ENCODE peak calls at places on chromosomes 2 and 18, in four cellular contexts. Y is cardiac muscle cell, P is mucosa of gallbladder, A is EH. R is an unnamed sample.
A peak's percentile ranks its signal among the peaks of the same experiment; 100 is the strongest.

GRCh38 chr2:102166189-102166845 is 20.5 kb upstream of the IL1RL2 start:
- DNase-seq in Y (peak; percentile 69), P (peak; percentile 60), A (peak; percentile 83), R (no peak)

GRCh38 chr2:85433511-85434089 is 15.1 kb downstream of the SH2D6 start:
- DNase-seq in Y (no peak), P (peak; percentile 85), A (peak; percentile 90), R (no peak)

GRCh38 chr2:120935339-120936313 is 200.0 kb downstream of the GLI2 start:
- DNase-seq in Y (peak; percentile 88), P (no peak), A (peak; percentile 98), R (no peak)

GRCh38 chr18:26443853-26444252 is 104.5 kb downstream of the KCTD1 start:
- DNase-seq in Y (no peak), P (no peak), A (no peak), R (no peak)

GRCh38 chr2:47566207-47566858 is 163.4 kb downstream of the MSH2 start:
- DNase-seq in Y (no peak), P (no peak), A (no peak), R (no peak)

GRCh38 chr2:128374711-128375413 is 56.2 kb upstream of the HS6ST1 start:
- DNase-seq in Y (no peak), P (no peak), A (peak; percentile 63), R (no peak)

GRCh38 chr2:155111070-155111469 is 412.6 kb downstream of the KCNJ3 start:
- DNase-seq in Y (no peak), P (no peak), A (no peak), R (no peak)

GRCh38 chr2:101820519-101820918 is 123.0 kb downstream of the MAP4K4 start:
- DNase-seq in Y (peak; percentile 72), P (no peak), A (peak; percentile 86), R (no peak)

GRCh38 chr2:110741491-110741980 is 9.2 kb downstream of the ACOXL start:
- DNase-seq in Y (no peak), P (no peak), A (no peak), R (peak; percentile 59)

GRCh38 chr2:121527009-121527682 is 3.5 kb upstream of the RNU4ATAC start:
- DNase-seq in Y (no peak), P (no peak), A (no peak), R (no peak)

GRCh38 chr2:3340144-3340543 is 37.5 kb downstream of the EIPR1 start:
- DNase-seq in Y (no peak), P (no peak), A (no peak), R (no peak)

GRCh38 chr2:154452471-154452870 is 246.0 kb upstream of the KCNJ3 start:
- DNase-seq in Y (no peak), P (no peak), A (no peak), R (no peak)

GRCh38 chr2:12035956-12036639 is 289.7 kb downstream of the LPIN1 start:
- DNase-seq in Y (no peak), P (no peak), A (no peak), R (no peak)

GRCh38 chr2:160970052-160970846 is 190.0 kb upstream of the TANK start:
- DNase-seq in Y (peak; percentile 77), P (peak; percentile 38), A (peak; percentile 88), R (peak; percentile 46)

GRCh38 chr2:213167559-213167958 is 16.1 kb upstream of the IKZF2 start:
- DNase-seq in Y (no peak), P (no peak), A (no peak), R (no peak)

GRCh38 chr2:54581326-54582039 is 125.4 kb downstream of the SPTBN1 start:
- DNase-seq in Y (no peak), P (no peak), A (no peak), R (no peak)

GRCh38 chr2:207473203-207473865 is 56.4 kb upstream of the CREB1 start:
- DNase-seq in Y (peak; percentile 71), P (peak; percentile 36), A (peak; percentile 85), R (peak; percentile 61)

GRCh38 chr2:30201990-30202389 is 29.3 kb upstream of the LBH start:
- DNase-seq in Y (no peak), P (peak; percentile 32), A (no peak), R (no peak)

GRCh38 chr18:46497129-46497528 is 159.9 kb downstream of the LOXHD1 start:
- DNase-seq in Y (peak; percentile 89), P (no peak), A (peak; percentile 42), R (peak; percentile 55)

GRCh38 chr2:160918909-160919503 is 241.2 kb upstream of the TANK start:
- DNase-seq in Y (peak; percentile 80), P (peak; percentile 62), A (peak; percentile 54), R (peak; percentile 70)

GRCh38 chr2:95025406-95026319 is at the start of gene MAL:
- DNase-seq in Y (peak; percentile 38), P (no peak), A (no peak), R (peak; percentile 68)

GRCh38 chr2:164479460-164479859 is 141.8 kb downstream of the GRB14 start:
- DNase-seq in Y (peak; percentile 62), P (no peak), A (peak; percentile 31), R (peak; percentile 30)

GRCh38 chr2:10768063-10768507 is 44.5 kb downstream of the PDIA6 start:
- DNase-seq in Y (no peak), P (no peak), A (no peak), R (no peak)